ENCODE peak calls at places on chromosome 7, in four cellular contexts. Y is mammary epithelial cell; P is aorta; H is CD4-positive, alpha-beta memory T cell. Q is an unnamed sample.

GRCh38 chr7:130910949-130911944 is 177.2 kb upstream of the KLF14 start:
- DNase-seq in P (no peak), H (no peak), Y (peak; percentile 65), Q (peak; percentile 52)

GRCh38 chr7:34759477-34760125 is 101.6 kb downstream of the NPSR1 start:
- DNase-seq in H (peak; percentile 0), P (no peak), Y (peak; percentile 5), Q (no peak)

GRCh38 chr7:148701414-148701813 is 2.7 kb downstream of the CUL1 start:
- DNase-seq in P (no peak), H (no peak), Y (no peak), Q (no peak)

GRCh38 chr7:23491502-23491901 is 21.2 kb upstream of the IGF2BP3 start:
- DNase-seq in P (no peak), H (no peak), Y (no peak), Q (no peak)

GRCh38 chr7:112858838-112859237 is 68.6 kb upstream of the TMEM168 start:
- DNase-seq in Y (no peak), H (no peak), P (no peak), Q (no peak)

GRCh38 chr7:117269895-117270294 is 53.0 kb downstream of the WNT2 start:
- DNase-seq in P (no peak), H (no peak), Y (peak; percentile 77), Q (no peak)

GRCh38 chr7:78690174-78690573 is 763.3 kb downstream of the MAGI2 start:
- DNase-seq in P (no peak), Y (no peak), H (no peak), Q (no peak)

GRCh38 chr7:112692333-112692732 is 97.9 kb downstream of the TMEM168 start:
- DNase-seq in Y (no peak), H (no peak), P (no peak), Q (no peak)

GRCh38 chr7:3979956-3980643 is 679.0 kb downstream of the SDK1 start:
- DNase-seq in Y (no peak), P (no peak), H (no peak), Q (no peak)

GRCh38 chr7:13282377-13282980 is 595.0 kb downstream of the ARL4A start:
- DNase-seq in P (no peak), Y (no peak), H (no peak), Q (no peak)

GRCh38 chr7:47337531-47337930 is 244.4 kb downstream of the TNS3 start:
- DNase-seq in Y (no peak), P (no peak), H (no peak), Q (peak; percentile 19)

GRCh38 chr7:37491919-37492694 is 43.4 kb upstream of the ELMO1 start:
- DNase-seq in P (no peak), Y (no peak), H (no peak), Q (no peak)

DNA sequence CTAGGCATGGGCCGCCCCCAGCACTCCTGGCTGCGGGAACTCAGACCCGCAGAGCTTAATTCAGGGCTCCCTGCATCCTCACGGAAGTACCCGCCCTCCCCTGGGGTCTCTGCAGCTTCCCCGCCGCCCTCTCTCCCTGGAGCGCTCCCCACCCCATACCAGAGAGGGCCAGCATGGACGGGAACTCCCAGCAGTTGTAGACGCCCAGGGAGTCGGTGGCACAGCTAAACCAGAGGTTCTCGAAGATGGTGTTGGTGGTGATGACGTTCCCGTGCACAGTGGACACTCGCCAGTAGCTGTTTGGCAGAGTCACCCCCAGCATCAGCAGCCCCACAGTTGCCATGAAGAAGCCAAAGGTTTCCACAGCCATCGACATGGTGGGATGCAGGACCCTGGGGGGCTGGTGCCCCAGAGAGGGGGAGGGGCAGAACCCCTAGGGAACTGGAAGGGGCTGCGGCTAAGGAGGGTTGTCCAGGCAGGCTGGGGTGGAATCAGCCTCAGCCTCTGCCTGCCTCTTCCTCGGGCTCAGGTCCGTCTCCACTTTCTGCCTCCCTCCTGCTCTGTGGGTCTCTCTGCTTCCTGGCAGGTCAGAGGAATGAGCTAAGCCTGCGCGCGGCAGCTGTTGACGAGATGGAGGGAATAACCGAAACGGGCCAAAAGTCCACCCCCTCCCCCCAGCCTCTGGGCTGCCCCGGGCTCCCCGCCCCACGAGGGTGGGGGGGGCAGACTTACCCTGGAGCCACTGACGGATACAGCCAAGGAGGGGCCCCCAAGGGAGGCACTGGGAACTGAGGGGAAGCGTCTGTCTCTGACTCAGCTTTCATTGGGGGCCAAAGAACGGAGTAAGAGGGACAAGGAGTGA is at the start of gene CLDN15:
- DNase-seq in Y (no peak), P (peak; percentile 72), H (no peak), Q (no peak)
- H3K4me3 ChIP-seq in Y (no peak within 1 kb of the TSS), P (no peak within 1 kb of the TSS), H (no peak within 1 kb of the TSS), Q (peak within 1 kb of the TSS; percentile 52)

GRCh38 chr7:137909042-137909441 is 62.3 kb upstream of the DGKI start:
- DNase-seq in Y (no peak), P (peak; percentile 75), H (no peak), Q (no peak)
- H3K27ac ChIP-seq in Y (no peak overlapping the region), P (peak overlapping the region; percentile 88), H (no peak overlapping the region), Q (peak overlapping the region; percentile 81)

GRCh38 chr7:157077021-157077420 is 61.7 kb upstream of the UBE3C start:
- DNase-seq in P (no peak), Y (no peak), H (no peak), Q (peak; percentile 68)
- H3K4me3 ChIP-seq in P (no peak overlapping the region), Y (no peak overlapping the region), H (no peak overlapping the region), Q (no peak overlapping the region)

GRCh38 chr7:134957005-134957404 is 29.3 kb upstream of the AGBL3 start:
- DNase-seq in P (no peak), H (no peak), Y (no peak), Q (no peak)
- H3K27ac ChIP-seq in P (no peak overlapping the region), H (no peak overlapping the region), Y (no peak overlapping the region), Q (no peak overlapping the region)

GRCh38 chr7:105022458-105022857 is 8.5 kb downstream of the KMT2E start:
- DNase-seq in Y (no peak), H (no peak), P (no peak), Q (no peak)

GRCh38 chr7:105024734-105025133 is 10.7 kb downstream of the KMT2E start:
- DNase-seq in H (no peak), Y (no peak), P (no peak), Q (no peak)

GRCh38 chr7:105017263-105018051 is 3.5 kb downstream of the KMT2E start:
- DNase-seq in P (no peak), Y (no peak), H (peak; percentile 20), Q (no peak)

GRCh38 chr7:105019269-105019668 is 5.3 kb downstream of the KMT2E start:
- DNase-seq in P (no peak), Y (no peak), H (no peak), Q (no peak)

DNA sequence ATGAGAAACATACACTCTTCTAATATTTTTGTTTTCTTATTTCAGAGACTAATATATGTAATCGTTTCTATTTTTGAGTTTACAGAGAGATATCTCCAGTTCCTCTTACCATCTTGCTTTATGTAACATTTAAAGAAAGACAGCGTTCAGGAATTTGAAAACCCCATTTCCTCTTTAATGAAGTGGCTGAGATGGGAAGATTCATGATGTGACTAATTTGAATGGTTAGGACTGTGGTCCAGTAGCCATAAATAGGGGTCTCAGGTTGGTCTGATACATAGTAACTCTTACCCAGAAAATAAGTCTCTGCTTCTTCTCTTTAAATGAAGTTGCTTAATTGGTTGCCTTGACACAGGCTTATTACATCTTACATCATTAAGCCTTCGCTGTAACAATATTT is 6.9 kb downstream of the KMT2E start:
- DNase-seq in P (no peak), H (no peak), Y (no peak), Q (no peak)
- H3K4me3 ChIP-seq in P (peak overlapping the region; percentile 20), H (no peak overlapping the region), Y (no peak overlapping the region), Q (peak overlapping the region; percentile 35)